ENCODE peak calls at places on chromosome 16, in seven cellular contexts. B is mucosa of descending colon, G is HCT116, M is neural progenitor cell, R is Panc1, U is thoracic aorta, F is endodermal cell. K is an unnamed sample.

GRCh38 chr16:53018834-53019416 is 33.8 kb downstream of the CHD9NB start:
- DNase-seq in B (no peak), G (no peak), M (no peak), R (no peak), U (no peak), F (no peak), K (no peak)

GRCh38 chr16:27330542-27330941 is 16.8 kb downstream of the IL4R start:
- DNase-seq in B (no peak), G (no peak), M (no peak), R (no peak), U (peak), F (peak), K (no peak)

GRCh38 chr16:85384831-85385462 is 228.2 kb upstream of the GSE1 start:
- DNase-seq in B (peak), G (no peak), M (no peak), R (no peak), U (no peak), F (no peak), K (no peak)

GRCh38 chr16:31072540-31073072 is 1.4 kb downstream of the ZNF668 start:
- DNase-seq in B (no peak), G (no peak), M (peak), R (no peak), U (no peak), F (peak), K (no peak)

GRCh38 chr16:15897834-15898254 is 9.4 kb upstream of the CEP20 start:
- DNase-seq in B (no peak), G (no peak), M (no peak), R (no peak), U (no peak), F (no peak), K (no peak)

GRCh38 chr16:51152691-51153261 is 1.7 kb upstream of the SALL1 start:
- DNase-seq in B (no peak), G (no peak), M (no peak), R (no peak), U (no peak), F (peak), K (no peak)

GRCh38 chr16:86033971-86034370 is 135.0 kb downstream of the IRF8 start:
- DNase-seq in B (no peak), G (no peak), M (no peak), R (no peak), U (no peak), F (peak), K (no peak)

GRCh38 chr16:56311208-56312027 is 113.9 kb downstream of the AMFR start:
- DNase-seq in B (no peak), G (no peak), M (no peak), R (no peak), U (no peak), F (peak), K (no peak)

GRCh38 chr16:2003827-2004641 is 5.6 kb downstream of the ZNF598 start:
- DNase-seq in B (peak), G (peak), M (peak), R (no peak), U (no peak), F (peak), K (peak)
- H3K4me3 ChIP-seq in B (no peak), G (no peak), M (peak), R (no peak), U (peak), F (no peak), K (peak)

GRCh38 chr16:75250089-75250808 is 1.2 kb downstream of the BCAR1 start:
- DNase-seq in B (peak), G (no peak), M (no peak), R (no peak), U (no peak), F (no peak), K (peak)
- TF ChIP-seq CTCF in B (no peak), G (no peak), M (no peak), R (no peak), U (no peak), F (no peak), K (no peak)

DNA sequence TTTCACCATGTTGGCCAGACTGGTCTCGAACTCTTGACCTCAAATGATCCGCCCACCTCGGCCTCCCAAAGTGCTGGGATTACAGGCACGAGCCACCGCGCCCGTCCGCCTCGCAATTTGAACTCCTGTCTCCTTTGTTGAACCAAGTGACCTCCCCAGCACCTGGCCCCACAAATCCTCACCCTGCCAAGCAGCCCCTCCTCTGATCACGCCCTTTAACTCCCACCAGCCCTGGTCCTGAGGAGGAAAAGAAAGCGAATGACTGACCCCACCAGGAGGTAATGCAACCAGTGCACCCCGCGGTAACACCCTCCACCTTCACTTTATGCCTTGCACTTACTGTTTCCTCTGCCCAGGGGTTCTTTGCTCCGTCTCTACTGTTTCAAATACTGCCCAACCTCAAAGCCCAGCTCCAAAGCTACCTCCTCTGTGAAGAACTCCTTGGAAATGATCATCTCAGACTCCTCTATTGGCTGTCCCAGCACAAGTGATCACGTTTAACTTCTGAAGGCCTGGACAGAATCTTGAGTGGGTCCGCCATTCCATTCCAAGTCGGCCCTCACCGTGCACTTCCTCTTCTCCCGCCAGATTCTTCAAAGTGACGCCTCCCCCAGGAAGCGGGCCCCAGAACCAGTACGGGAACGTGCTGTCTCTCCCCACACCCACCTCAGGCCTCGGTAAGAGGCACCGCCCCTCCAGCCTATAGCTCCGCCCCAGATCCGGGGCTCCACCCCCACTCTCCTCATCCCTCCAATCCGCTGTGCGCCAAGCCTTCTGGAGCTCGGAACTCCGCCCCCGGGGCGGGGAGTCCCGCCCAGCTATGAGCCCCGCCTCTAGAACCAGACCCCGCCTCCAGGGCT is 4.4 kb downstream of the CD19 start:
- DNase-seq in B (peak), G (peak), M (peak), R (no peak), U (peak), F (peak), K (peak)
- H3K4me3 ChIP-seq in B (no peak), G (no peak), M (no peak), R (no peak), U (peak), F (no peak), K (peak)

GRCh38 chr16:81861503-81861902 is 82.4 kb downstream of the PLCG2 start:
- DNase-seq in B (no peak), G (no peak), M (no peak), R (no peak), U (no peak), F (no peak), K (no peak)
- TF ChIP-seq CTCF in B (no peak), G (no peak), M (no peak), R (no peak), U (no peak), F (no peak), K (no peak)

DNA sequence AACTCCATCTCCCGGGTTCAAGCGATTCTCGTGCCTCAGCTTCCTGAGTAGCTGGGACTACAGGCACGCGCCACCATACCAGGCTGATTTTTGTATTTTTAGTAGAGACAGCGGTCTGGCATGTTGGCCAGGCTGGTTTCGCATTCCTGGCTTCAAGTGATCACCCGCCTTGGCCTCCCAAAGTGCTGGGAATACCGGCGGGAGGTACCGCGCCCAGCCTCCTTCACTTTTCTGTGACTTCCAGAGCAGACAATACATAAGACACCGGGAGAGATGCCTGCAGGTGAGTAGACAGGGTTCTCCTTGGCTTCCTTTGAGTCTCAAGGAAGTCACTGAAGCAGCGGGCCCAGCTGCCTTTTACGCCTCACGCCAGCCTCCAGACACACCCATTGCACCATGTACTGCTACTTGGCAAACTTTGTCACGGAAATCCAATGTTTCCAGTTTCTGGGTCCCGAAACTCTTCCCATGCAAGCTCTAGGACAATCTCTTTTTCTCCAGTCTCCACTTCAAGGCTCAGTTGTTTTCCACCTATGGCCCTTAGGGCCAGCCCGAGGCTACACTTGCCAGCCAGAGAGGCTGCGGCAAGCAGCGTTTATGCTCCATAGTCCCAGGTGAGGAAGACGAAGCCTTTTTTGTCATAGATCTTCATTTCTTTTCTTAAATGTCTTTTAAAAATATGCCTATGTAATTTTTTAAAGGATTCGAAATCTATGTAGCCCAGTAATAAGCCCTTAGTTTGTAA is 886 bp upstream of the OR1F1 start:
- DNase-seq in B (no peak), G (no peak), M (no peak), R (no peak), U (no peak), F (peak), K (no peak)
- H3K4me3 ChIP-seq in B (no peak), G (no peak), M (peak), R (peak), U (no peak), F (peak), K (no peak)

GRCh38 chr16:813916-814412 is 13.4 kb upstream of the GNG13 start:
- DNase-seq in B (no peak), G (no peak), M (no peak), R (no peak), U (no peak), F (no peak), K (no peak)
- TF ChIP-seq CTCF in B (no peak), G (no peak), M (no peak), R (no peak), U (no peak), F (no peak), K (no peak)

GRCh38 chr16:12081048-12081404 is 104.5 kb downstream of the SNX29 start:
- DNase-seq in B (no peak), G (no peak), M (no peak), R (no peak), U (no peak), F (no peak), K (no peak)
- H3K4me3 ChIP-seq in B (no peak), G (no peak), M (no peak), R (no peak), U (no peak), F (no peak), K (no peak)